ENCODE peak calls at places on chromosomes 12 and 14, in four cellular contexts. I is lower lobe of right lung, Z is EL, D is SW480. Q is an unnamed sample.

GRCh38 chr12:52836042-52836466 is 1.9 kb upstream of the KRT79 start:
- DNase-seq in I (peak), Z (peak), D (no peak), Q (no peak)

GRCh38 chr12:54012631-54013398 is 4.0 kb downstream of the HOXC8 start:
- DNase-seq in I (no peak), Z (no peak), D (no peak), Q (peak)

GRCh38 chr12:123474493-123475255 is 16.7 kb downstream of the SNRNP35 start:
- DNase-seq in I (no peak), Z (no peak), D (no peak), Q (no peak)

GRCh38 chr12:56257491-56258067 is 605 bp downstream of the ANKRD52 start:
- DNase-seq in I (no peak), Z (peak), D (no peak), Q (peak)

GRCh38 chr12:59626382-59626781 is 30.6 kb downstream of the SLC16A7 start:
- DNase-seq in I (no peak), Z (peak), D (no peak), Q (no peak)

GRCh38 chr14:22472935-22473854 is 115.8 kb downstream of the DAD1 start:
- DNase-seq in I (no peak), Z (peak), D (peak), Q (peak)

GRCh38 chr12:4432878-4433820 is 12.5 kb downstream of the FGF6 start:
- DNase-seq in I (no peak), Z (no peak), D (no peak), Q (no peak)

GRCh38 chr14:59540852-59541251 is 35.8 kb downstream of the CCDC175 start:
- DNase-seq in I (no peak), Z (no peak), D (no peak), Q (no peak)

GRCh38 chr12:2669560-2669959 is 125.2 kb upstream of the FKBP4 start:
- DNase-seq in I (no peak), Z (no peak), D (no peak), Q (no peak)